ENCODE peak calls at places on chromosomes 4 and X, in five cellular contexts. G is AG04449, T is psoas muscle, Q is lower leg skin, B is Panc1. J is an unnamed sample.

GRCh38 chr4:25578431-25578830 is 77.2 kb upstream of the SLC34A2 start:
- DNase-seq in G (no peak), T (no peak), Q (no peak), B (no peak), J (no peak)

GRCh38 chr4:148903388-148903787 is 461.2 kb upstream of the NR3C2 start:
- DNase-seq in G (no peak), T (no peak), Q (no peak), B (no peak), J (no peak)

GRCh38 chr4:25927361-25928040 is 13.5 kb downstream of the SMIM20 start:
- DNase-seq in G (no peak), T (no peak), Q (no peak), B (no peak), J (no peak)

GRCh38 chr4:185305979-185306442 is 89.7 kb downstream of the LRP2BP start:
- DNase-seq in G (peak; percentile 93), T (no peak), Q (no peak), B (peak; percentile 85), J (peak; percentile 63)

GRCh38 chr4:15855804-15856475 is 77.8 kb downstream of the CD38 start:
- DNase-seq in G (no peak), T (peak; percentile 53), Q (peak; percentile 60), B (no peak), J (no peak)

GRCh38 chr4:139887378-139887801 is 221.8 kb downstream of the MGST2 start:
- DNase-seq in G (no peak), T (no peak), Q (no peak), B (no peak), J (no peak)

GRCh38 chrX:3712080-3712869 is 1.2 kb downstream of the PRKX start:
- DNase-seq in G (no peak), T (no peak), Q (no peak), B (no peak), J (no peak)

GRCh38 chr4:166078956-166079355 is 205.9 kb downstream of the TLL1 start:
- DNase-seq in G (no peak), T (no peak), Q (no peak), B (no peak), J (no peak)

GRCh38 chr4:113846433-113846832 is 84.9 kb upstream of the CAMK2D start:
- DNase-seq in G (no peak), T (no peak), Q (no peak), B (no peak), J (no peak)

GRCh38 chrX:132489256-132490085 is 633 bp upstream of the MBNL3 start:
- DNase-seq in G (no peak), T (peak; percentile 66), Q (peak; percentile 41), B (no peak), J (no peak)

GRCh38 chr4:7863911-7864681 is 75.6 kb downstream of the AFAP1 start:
- DNase-seq in G (no peak), T (no peak), Q (no peak), B (no peak), J (no peak)

DNA sequence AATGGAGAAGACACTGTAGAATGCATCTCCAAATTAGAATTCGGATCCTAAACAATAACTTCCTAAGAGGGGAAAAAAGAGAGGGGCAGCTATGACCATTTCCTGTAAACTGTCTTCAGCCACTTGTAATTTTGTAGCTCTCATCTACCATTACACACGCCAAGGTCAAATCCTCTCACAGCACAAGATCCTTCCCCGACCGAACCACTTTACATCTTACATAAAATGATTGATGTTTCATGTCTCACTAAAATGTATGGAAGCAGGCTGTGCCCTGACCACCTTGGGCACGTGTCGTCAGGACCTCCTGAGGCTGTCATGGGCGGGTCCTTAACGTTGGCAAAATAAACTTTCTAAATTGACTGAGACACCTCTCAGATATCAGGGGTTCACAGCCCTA is 24.1 kb upstream of the PBDC1 start:
- DNase-seq in G (no peak), T (peak; percentile 34), Q (peak; percentile 20), B (no peak), J (no peak)
- TF ChIP-seq CTCF in G (no peak), T (no peak), Q (no peak), B (no peak), J (no peak)

GRCh38 chr4:38169524-38169923 is 209.3 kb downstream of the PTTG2 start:
- DNase-seq in G (no peak), T (no peak), Q (no peak), B (no peak), J (no peak)
- TF ChIP-seq CTCF in G (no peak), T (no peak), Q (no peak), B (no peak), J (no peak)

GRCh38 chr4:12409507-12410190 is 981.0 kb upstream of the HS3ST1 start:
- DNase-seq in G (no peak), T (no peak), Q (no peak), B (no peak), J (no peak)
- TF ChIP-seq CTCF in G (no peak), T (no peak), Q (no peak), B (no peak), J (no peak)

DNA sequence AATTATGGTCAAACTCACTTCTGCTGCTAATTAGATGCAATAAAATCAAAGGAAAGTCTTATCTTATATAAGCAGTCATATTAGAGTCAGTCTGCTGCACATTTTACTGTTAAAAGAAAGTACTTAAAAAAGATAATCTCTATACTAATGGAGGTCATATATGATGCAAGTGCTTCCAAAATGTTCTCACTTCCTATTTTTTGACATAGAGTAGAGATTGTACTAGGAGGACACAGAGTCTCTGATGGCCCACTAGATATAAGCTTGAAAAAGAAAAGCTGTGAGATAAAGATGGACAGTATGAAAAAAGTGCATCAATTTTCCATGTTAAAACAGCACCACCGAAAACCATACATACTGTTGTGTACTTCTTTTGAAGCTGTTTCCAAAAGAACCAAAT is 196.9 kb downstream of the KLHL13 start:
- DNase-seq in G (no peak), T (no peak), Q (no peak), B (no peak), J (no peak)
- TF ChIP-seq CTCF in G (no peak), T (no peak), Q (no peak), B (no peak), J (no peak)

J was measured in AG09319.